ENCODE peak calls at places on chromosome 22, in five cellular contexts. W is uterus, X is right atrium auricular region, A is MM.1S, Z is gastrocnemius medialis. K is an unnamed sample.
A peak's percentile ranks its signal among the peaks of the same experiment; 100 is the strongest.

GRCh38 chr22:43287441-43287840 is 55.7 kb downstream of the SCUBE1 start:
- DNase-seq in W (no peak), X (no peak), A (no peak), Z (no peak), K (no peak)

GRCh38 chr22:29031236-29031982 is 30.2 kb downstream of the C22orf31 start:
- DNase-seq in W (peak; percentile 85), X (peak; percentile 90), A (no peak), Z (peak; percentile 34), K (no peak)

GRCh38 chr22:32352681-32353080 is 5.0 kb upstream of the RFPL3 start:
- DNase-seq in W (no peak), X (no peak), A (no peak), Z (no peak), K (no peak)

GRCh38 chr22:39254789-39255298 is 10.1 kb upstream of the PDGFB start:
- DNase-seq in W (peak; percentile 63), X (no peak), A (peak; percentile 71), Z (peak; percentile 62), K (no peak)

GRCh38 chr22:28346308-28346707 is 333.3 kb downstream of the TTC28 start:
- DNase-seq in W (no peak), X (no peak), A (no peak), Z (no peak), K (no peak)

GRCh38 chr22:44666207-44666585 is 35.8 kb upstream of the PRR5 start:
- DNase-seq in W (no peak), X (no peak), A (no peak), Z (no peak), K (no peak)

GRCh38 chr22:36729321-36729720 is 25.8 kb upstream of the CACNG2 start:
- DNase-seq in W (no peak), X (no peak), A (no peak), Z (no peak), K (no peak)

GRCh38 chr22:44268431-44269116 is 44.2 kb downstream of the SHISAL1 start:
- DNase-seq in W (no peak), X (no peak), A (no peak), Z (no peak), K (no peak)

GRCh38 chr22:49671331-49672012 is 156.2 kb downstream of the BRD1 start:
- DNase-seq in W (no peak), X (no peak), A (no peak), Z (no peak), K (peak; percentile 45)

GRCh38 chr22:25205847-25206246 is 6.2 kb downstream of the CRYBB3 start:
- DNase-seq in W (no peak), X (no peak), A (no peak), Z (no peak), K (no peak)

GRCh38 chr22:35539910-35540599 is 576 bp upstream of the RASD2 start:
- DNase-seq in W (peak; percentile 48), X (no peak), A (peak; percentile 67), Z (peak; percentile 46), K (no peak)

GRCh38 chr22:23270212-23270733 is 90.0 kb downstream of the BCR start:
- DNase-seq in W (no peak), X (no peak), A (no peak), Z (no peak), K (no peak)

GRCh38 chr22:25027959-25028840 is 75.7 kb downstream of the KIAA1671 start:
- DNase-seq in W (peak; percentile 20), X (no peak), A (no peak), Z (no peak), K (no peak)

GRCh38 chr22:36375071-36375980 is 12.4 kb downstream of the MYH9 start:
- DNase-seq in W (no peak), X (no peak), A (no peak), Z (no peak), K (no peak)

GRCh38 chr22:42977574-42977973 is 37.4 kb downstream of the PACSIN2 start:
- DNase-seq in W (no peak), X (no peak), A (no peak), Z (no peak), K (no peak)

GRCh38 chr22:23828800-23829680 is 9.8 kb downstream of the DERL3 start:
- DNase-seq in W (no peak), X (peak; percentile 73), A (no peak), Z (peak; percentile 92), K (no peak)

GRCh38 chr22:30038219-30038618 is 42.0 kb upstream of the HORMAD2 start:
- DNase-seq in W (peak; percentile 29), X (no peak), A (no peak), Z (no peak), K (no peak)

GRCh38 chr22:38697055-38697980 is 3.4 kb downstream of the JOSD1 start:
- DNase-seq in W (no peak), X (no peak), A (no peak), Z (no peak), K (no peak)

GRCh38 chr22:49396817-49397216 is 430.9 kb downstream of the BRD1 start:
- DNase-seq in W (no peak), X (peak; percentile 32), A (no peak), Z (no peak), K (no peak)

GRCh38 chr22:24772493-24773220 is 1.9 kb downstream of the PIWIL3 start:
- DNase-seq in W (no peak), X (no peak), A (no peak), Z (no peak), K (no peak)

GRCh38 chr22:49756656-49757055 is 71.0 kb downstream of the BRD1 start:
- DNase-seq in W (no peak), X (peak; percentile 40), A (no peak), Z (no peak), K (no peak)

GRCh38 chr22:28810839-28811491 is 10.6 kb upstream of the XBP1 start:
- DNase-seq in W (peak; percentile 32), X (no peak), A (peak; percentile 5), Z (no peak), K (no peak)

GRCh38 chr22:30421695-30422480 is 3.7 kb upstream of the MTFP1 start:
- DNase-seq in W (no peak), X (no peak), A (no peak), Z (no peak), K (no peak)

GRCh38 chr22:40676644-40677043 is 2.6 kb upstream of the MCHR1 start:
- DNase-seq in W (no peak), X (no peak), A (no peak), Z (no peak), K (no peak)

GRCh38 chr22:40679249-40679963 is at the start of gene MCHR1:
- DNase-seq in W (no peak), X (no peak), A (no peak), Z (no peak), K (no peak)

GRCh38 chr22:40680819-40681183 is 1.5 kb downstream of the MCHR1 start:
- DNase-seq in W (no peak), X (no peak), A (no peak), Z (no peak), K (no peak)

GRCh38 chr22:40679964-40680818 is 907 bp downstream of the MCHR1 start:
- DNase-seq in W (no peak), X (no peak), A (no peak), Z (no peak), K (no peak)

GRCh38 chr22:40678493-40679248 is 613 bp upstream of the MCHR1 start:
- DNase-seq in W (no peak), X (no peak), A (no peak), Z (no peak), K (no peak)
- TF ChIP-seq CTCF in W (no peak), X (no peak), A (no peak), Z (no peak), K (no peak)

DNA sequence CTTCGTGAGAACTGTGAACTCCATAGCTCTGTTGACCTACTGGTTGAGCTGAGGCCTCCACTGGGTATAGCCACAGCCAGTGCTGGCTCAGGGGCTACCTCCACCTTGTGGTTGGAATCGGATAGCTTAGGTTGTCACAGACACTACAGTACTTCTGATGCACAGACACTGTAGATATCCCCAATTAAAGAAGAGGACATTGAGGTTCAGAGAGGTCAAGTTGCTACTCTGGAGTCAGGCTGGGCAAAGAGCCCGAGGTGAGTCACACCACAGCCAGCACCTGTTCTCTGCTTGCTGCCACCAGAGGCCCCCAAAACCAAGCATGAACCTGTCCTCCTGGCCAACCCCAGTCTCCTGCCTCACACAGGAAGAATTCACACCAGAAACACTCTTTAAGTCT is 5.4 kb downstream of the UFD1 start:
- DNase-seq in W (no peak), X (no peak), A (no peak), Z (peak; percentile 66), K (no peak)
- TF ChIP-seq CTCF in W (no peak), X (no peak), A (no peak), Z (peak; percentile 36), K (peak; percentile 19)

GRCh38 chr22:20777420-20778177 is 3.7 kb downstream of the SERPIND1 start:
- DNase-seq in W (peak; percentile 45), X (no peak), A (no peak), Z (peak; percentile 9), K (no peak)
- TF ChIP-seq CTCF in W (no peak), X (no peak), A (no peak), Z (no peak), K (no peak)

GRCh38 chr22:21775061-21775460 is 39.5 kb upstream of the YPEL1 start:
- DNase-seq in W (peak; percentile 31), X (no peak), A (no peak), Z (no peak), K (no peak)
- TF ChIP-seq CTCF in W (no peak), X (no peak), A (no peak), Z (no peak), K (peak; percentile 5)

GRCh38 chr22:41828516-41828915 is 4.4 kb upstream of the SREBF2 start:
- DNase-seq in W (no peak), X (no peak), A (no peak), Z (no peak), K (no peak)

GRCh38 chr22:41831828-41832552 is 915 bp upstream of the SREBF2 start:
- DNase-seq in W (no peak), X (no peak), A (peak; percentile 9), Z (no peak), K (no peak)

GRCh38 chr22:41827671-41828070 is 5.2 kb upstream of the SREBF2 start:
- DNase-seq in W (no peak), X (no peak), A (peak; percentile 80), Z (no peak), K (no peak)

GRCh38 chr22:41831383-41831782 is 1.5 kb upstream of the SREBF2 start:
- DNase-seq in W (no peak), X (no peak), A (peak; percentile 35), Z (no peak), K (no peak)

DNA sequence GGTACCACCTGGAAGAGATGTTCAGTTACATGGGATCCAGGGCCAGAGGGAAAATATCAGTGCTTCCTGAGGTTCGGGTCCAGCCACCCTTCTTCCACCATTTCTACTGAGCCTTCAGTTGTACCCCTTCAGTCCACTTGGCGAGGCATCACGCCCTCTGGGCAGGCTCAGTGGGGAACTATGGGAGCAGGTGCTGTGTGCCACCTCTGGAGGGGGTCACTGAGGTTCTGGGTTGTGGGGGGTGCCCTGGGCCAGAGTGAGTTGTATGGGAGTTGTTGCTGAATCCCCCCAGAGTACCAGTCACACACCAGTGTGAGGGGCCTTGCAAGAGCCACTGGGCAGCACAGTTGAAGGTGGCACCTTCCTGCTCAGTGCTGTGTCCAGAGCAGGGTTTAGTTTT is 2.7 kb upstream of the SREBF2 start:
- DNase-seq in W (no peak), X (no peak), A (no peak), Z (no peak), K (no peak)
- TF ChIP-seq CTCF in W (no peak), X (no peak), A (no peak), Z (no peak), K (no peak)

DNA sequence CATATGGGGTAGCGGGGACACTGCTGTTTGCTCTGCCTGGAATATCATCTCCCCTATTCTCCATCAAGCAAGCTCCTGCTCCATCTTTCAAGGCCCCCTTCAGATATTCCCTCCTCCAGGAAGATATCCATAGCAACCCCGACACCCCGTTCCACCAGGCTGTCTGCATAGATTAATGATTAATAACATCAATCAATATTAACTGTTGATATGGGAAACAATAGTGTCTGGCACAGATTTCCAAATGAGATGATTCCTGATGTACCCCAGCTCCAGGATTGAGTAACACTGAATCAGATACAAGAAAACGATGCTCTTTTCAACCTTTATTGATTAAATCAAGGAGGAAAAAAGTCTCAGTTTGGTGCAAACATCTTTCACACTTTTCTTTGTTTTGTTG is 7.5 kb upstream of the TPST2 start:
- DNase-seq in W (no peak), X (no peak), A (no peak), Z (no peak), K (no peak)
- TF ChIP-seq CTCF in W (no peak), X (no peak), A (no peak), Z (no peak), K (no peak)

K was measured in type B pancreatic cell.